ENCODE peak calls at places on chromosomes 5 and 9, in four cellular contexts. One of them, this sample, is unnamed.

GRCh38 chr5:53109436-53110127 is at the start of gene MOCS2:
- DNase-seq in CD4-positive, alpha-beta T cell: peak
- DNase-seq in T-helper 1 cell: peak
- DNase-seq in stimulated activated naive B cell treated with anti-CD40 and anti-IgM and Interleukin-4, amounts not matched to agents 10 μg/mL and 1 μg/mL and 100 μg/mL, for 72 hours: peak
- DNase-seq in this sample: peak

GRCh38 chr5:154940375-154940771 is 500 bp upstream of the MRPL22 start:
- DNase-seq in CD4-positive, alpha-beta T cell: no peak
- DNase-seq in T-helper 1 cell: no peak
- DNase-seq in stimulated activated naive B cell treated with anti-CD40 and anti-IgM and Interleukin-4, amounts not matched to agents 10 μg/mL and 1 μg/mL and 100 μg/mL, for 72 hours: no peak
- DNase-seq in this sample: no peak

GRCh38 chr5:17218353-17219005 is 1.0 kb downstream of the BASP1 start:
- DNase-seq in CD4-positive, alpha-beta T cell: no peak
- DNase-seq in T-helper 1 cell: no peak
- DNase-seq in stimulated activated naive B cell treated with anti-CD40 and anti-IgM and Interleukin-4, amounts not matched to agents 10 μg/mL and 1 μg/mL and 100 μg/mL, for 72 hours: peak
- DNase-seq in this sample: no peak

GRCh38 chr9:120366646-120367019 is 213.3 kb downstream of the CDK5RAP2 start:
- DNase-seq in CD4-positive, alpha-beta T cell: no peak
- DNase-seq in T-helper 1 cell: no peak
- DNase-seq in stimulated activated naive B cell treated with anti-CD40 and anti-IgM and Interleukin-4, amounts not matched to agents 10 μg/mL and 1 μg/mL and 100 μg/mL, for 72 hours: no peak
- DNase-seq in this sample: no peak

GRCh38 chr5:180825768-180826525 is 23.3 kb upstream of the MGAT1 start:
- DNase-seq in CD4-positive, alpha-beta T cell: no peak
- DNase-seq in T-helper 1 cell: no peak
- DNase-seq in stimulated activated naive B cell treated with anti-CD40 and anti-IgM and Interleukin-4, amounts not matched to agents 10 μg/mL and 1 μg/mL and 100 μg/mL, for 72 hours: no peak
- DNase-seq in this sample: no peak

GRCh38 chr5:9170026-9170425 is 375.8 kb downstream of the SEMA5A start:
- DNase-seq in CD4-positive, alpha-beta T cell: no peak
- DNase-seq in T-helper 1 cell: no peak
- DNase-seq in stimulated activated naive B cell treated with anti-CD40 and anti-IgM and Interleukin-4, amounts not matched to agents 10 μg/mL and 1 μg/mL and 100 μg/mL, for 72 hours: no peak
- DNase-seq in this sample: no peak

GRCh38 chr9:78857371-78858225 is 560.7 kb downstream of the PSAT1 start:
- DNase-seq in CD4-positive, alpha-beta T cell: no peak
- DNase-seq in T-helper 1 cell: no peak
- DNase-seq in stimulated activated naive B cell treated with anti-CD40 and anti-IgM and Interleukin-4, amounts not matched to agents 10 μg/mL and 1 μg/mL and 100 μg/mL, for 72 hours: no peak
- DNase-seq in this sample: no peak

GRCh38 chr5:10595678-10596309 is 31.9 kb downstream of the ANKRD33B start:
- DNase-seq in CD4-positive, alpha-beta T cell: no peak
- DNase-seq in T-helper 1 cell: peak
- DNase-seq in stimulated activated naive B cell treated with anti-CD40 and anti-IgM and Interleukin-4, amounts not matched to agents 10 μg/mL and 1 μg/mL and 100 μg/mL, for 72 hours: no peak
- DNase-seq in this sample: no peak

GRCh38 chr5:39427225-39427624 is 2.4 kb upstream of the DAB2 start:
- DNase-seq in CD4-positive, alpha-beta T cell: no peak
- DNase-seq in T-helper 1 cell: no peak
- DNase-seq in stimulated activated naive B cell treated with anti-CD40 and anti-IgM and Interleukin-4, amounts not matched to agents 10 μg/mL and 1 μg/mL and 100 μg/mL, for 72 hours: no peak
- DNase-seq in this sample: no peak

GRCh38 chr5:10534491-10535236 is 29.2 kb upstream of the ANKRD33B start:
- DNase-seq in CD4-positive, alpha-beta T cell: no peak
- DNase-seq in T-helper 1 cell: no peak
- DNase-seq in stimulated activated naive B cell treated with anti-CD40 and anti-IgM and Interleukin-4, amounts not matched to agents 10 μg/mL and 1 μg/mL and 100 μg/mL, for 72 hours: no peak
- DNase-seq in this sample: no peak

GRCh38 chr5:140345919-140346347 is 470 bp downstream of the HBEGF start:
- DNase-seq in CD4-positive, alpha-beta T cell: no peak
- DNase-seq in T-helper 1 cell: no peak
- DNase-seq in stimulated activated naive B cell treated with anti-CD40 and anti-IgM and Interleukin-4, amounts not matched to agents 10 μg/mL and 1 μg/mL and 100 μg/mL, for 72 hours: no peak
- DNase-seq in this sample: no peak

GRCh38 chr5:80140496-80140895 is 105.3 kb downstream of the THBS4 start:
- DNase-seq in CD4-positive, alpha-beta T cell: no peak
- DNase-seq in T-helper 1 cell: no peak
- DNase-seq in stimulated activated naive B cell treated with anti-CD40 and anti-IgM and Interleukin-4, amounts not matched to agents 10 μg/mL and 1 μg/mL and 100 μg/mL, for 72 hours: no peak
- DNase-seq in this sample: no peak

GRCh38 chr5:134100283-134101011 is 14.0 kb upstream of the TCF7 start:
- DNase-seq in CD4-positive, alpha-beta T cell: peak
- DNase-seq in T-helper 1 cell: peak
- DNase-seq in stimulated activated naive B cell treated with anti-CD40 and anti-IgM and Interleukin-4, amounts not matched to agents 10 μg/mL and 1 μg/mL and 100 μg/mL, for 72 hours: peak
- DNase-seq in this sample: peak

GRCh38 chr9:133342083-133342406 is 5.9 kb downstream of the MED22 start:
- DNase-seq in CD4-positive, alpha-beta T cell: no peak
- DNase-seq in T-helper 1 cell: no peak
- DNase-seq in stimulated activated naive B cell treated with anti-CD40 and anti-IgM and Interleukin-4, amounts not matched to agents 10 μg/mL and 1 μg/mL and 100 μg/mL, for 72 hours: no peak
- DNase-seq in this sample: no peak

GRCh38 chr5:134440185-134440755 is 28.6 kb upstream of the CDKN2AIPNL start:
- DNase-seq in CD4-positive, alpha-beta T cell: no peak
- DNase-seq in T-helper 1 cell: no peak
- DNase-seq in stimulated activated naive B cell treated with anti-CD40 and anti-IgM and Interleukin-4, amounts not matched to agents 10 μg/mL and 1 μg/mL and 100 μg/mL, for 72 hours: no peak
- DNase-seq in this sample: no peak

GRCh38 chr9:116653580-116654355 is 33.3 kb upstream of the TRIM32 start:
- DNase-seq in CD4-positive, alpha-beta T cell: no peak
- DNase-seq in T-helper 1 cell: no peak
- DNase-seq in stimulated activated naive B cell treated with anti-CD40 and anti-IgM and Interleukin-4, amounts not matched to agents 10 μg/mL and 1 μg/mL and 100 μg/mL, for 72 hours: no peak
- DNase-seq in this sample: no peak

GRCh38 chr5:127886141-127886540 is 182.9 kb downstream of the CCDC192 start:
- DNase-seq in CD4-positive, alpha-beta T cell: no peak
- DNase-seq in T-helper 1 cell: no peak
- DNase-seq in stimulated activated naive B cell treated with anti-CD40 and anti-IgM and Interleukin-4, amounts not matched to agents 10 μg/mL and 1 μg/mL and 100 μg/mL, for 72 hours: no peak
- DNase-seq in this sample: no peak

GRCh38 chr5:95857185-95857945 is 34.8 kb upstream of the GLRX start:
- DNase-seq in CD4-positive, alpha-beta T cell: no peak
- DNase-seq in T-helper 1 cell: no peak
- DNase-seq in stimulated activated naive B cell treated with anti-CD40 and anti-IgM and Interleukin-4, amounts not matched to agents 10 μg/mL and 1 μg/mL and 100 μg/mL, for 72 hours: no peak
- DNase-seq in this sample: no peak

GRCh38 chr5:41649659-41650058 is 139.3 kb upstream of the PLCXD3 start:
- DNase-seq in CD4-positive, alpha-beta T cell: no peak
- DNase-seq in T-helper 1 cell: no peak
- DNase-seq in stimulated activated naive B cell treated with anti-CD40 and anti-IgM and Interleukin-4, amounts not matched to agents 10 μg/mL and 1 μg/mL and 100 μg/mL, for 72 hours: no peak
- DNase-seq in this sample: no peak

GRCh38 chr5:96243862-96244261 is 189.2 kb downstream of the PCSK1 start:
- DNase-seq in CD4-positive, alpha-beta T cell: no peak
- DNase-seq in T-helper 1 cell: no peak
- DNase-seq in stimulated activated naive B cell treated with anti-CD40 and anti-IgM and Interleukin-4, amounts not matched to agents 10 μg/mL and 1 μg/mL and 100 μg/mL, for 72 hours: no peak
- DNase-seq in this sample: no peak

GRCh38 chr9:70081120-70081495 is 37.5 kb downstream of the MAMDC2 start:
- DNase-seq in CD4-positive, alpha-beta T cell: no peak
- DNase-seq in T-helper 1 cell: no peak
- DNase-seq in stimulated activated naive B cell treated with anti-CD40 and anti-IgM and Interleukin-4, amounts not matched to agents 10 μg/mL and 1 μg/mL and 100 μg/mL, for 72 hours: no peak
- DNase-seq in this sample: no peak

This sample was measured in T-helper 17 cell.